ENCODE peak calls at places on chromosomes 11 and 22, in five cellular contexts. Z is Peyer's patch, Y is spleen, X is heart left ventricle, P is tibial nerve. S is an unnamed sample.

GRCh38 chr22:18076060-18076497 is 1.7 kb upstream of the PEX26 start:
- DNase-seq in P (no peak), Y (no peak), Z (peak; percentile 71), X (peak; percentile 69), S (peak; percentile 75)

GRCh38 chr22:48106715-48107259 is 1344.3 kb downstream of the TBC1D22A start:
- DNase-seq in Z (no peak), X (no peak), Y (no peak), P (no peak), S (no peak)

GRCh38 chr11:112004389-112004788 is 20.8 kb upstream of the DLAT start:
- DNase-seq in P (no peak), X (no peak), Z (peak; percentile 52), Y (no peak), S (no peak)

GRCh38 chr11:122743949-122744876 is 88.7 kb downstream of the UBASH3B start:
- DNase-seq in Y (peak; percentile 88), Z (peak; percentile 92), X (no peak), P (peak; percentile 18), S (peak; percentile 44)

GRCh38 chr11:61201476-61201875 is 1.8 kb upstream of the PGA3 start:
- DNase-seq in X (no peak), Z (no peak), Y (no peak), P (no peak), S (no peak)

GRCh38 chr22:40452730-40453487 is 82.5 kb downstream of the SGSM3 start:
- DNase-seq in Y (no peak), X (no peak), P (no peak), Z (no peak), S (no peak)

GRCh38 chr11:77086521-77087472 is 15.8 kb upstream of the OMP start:
- DNase-seq in Y (peak; percentile 70), P (no peak), X (peak; percentile 27), Z (peak; percentile 87), S (peak; percentile 91)

GRCh38 chr11:13578514-13579140 is 82.8 kb upstream of the PTH start:
- DNase-seq in X (no peak), Y (no peak), Z (no peak), P (no peak), S (no peak)

GRCh38 chr11:7186190-7186589 is 65.5 kb upstream of the SYT9 start:
- DNase-seq in Z (no peak), Y (no peak), X (no peak), P (no peak), S (no peak)

GRCh38 chr11:2166091-2166851 is 5.3 kb upstream of the INS start:
- DNase-seq in P (no peak), Y (no peak), Z (no peak), X (no peak), S (peak; percentile 42)

GRCh38 chr11:121514401-121514981 is 61.7 kb upstream of the SORL1-AS1 start:
- DNase-seq in Y (no peak), Z (no peak), P (no peak), X (no peak), S (no peak)

GRCh38 chr11:102345923-102346322 is 1.1 kb upstream of the BIRC2 start:
- DNase-seq in Y (no peak), X (no peak), P (no peak), Z (no peak), S (no peak)

GRCh38 chr11:57214494-57214893 is 22.6 kb downstream of the APLNR start:
- DNase-seq in P (no peak), X (no peak), Y (no peak), Z (no peak), S (no peak)

GRCh38 chr22:37485714-37486223 is 415 bp downstream of the MFNG start:
- DNase-seq in Y (peak; percentile 84), Z (peak; percentile 51), X (no peak), P (no peak), S (no peak)

GRCh38 chr11:71079795-71080194 is 172.6 kb downstream of the SHANK2 start:
- DNase-seq in Y (no peak), P (no peak), Z (no peak), X (no peak), S (no peak)

GRCh38 chr11:71082454-71082853 is 169.9 kb downstream of the SHANK2 start:
- DNase-seq in Y (no peak), Z (no peak), X (no peak), P (no peak), S (no peak)

GRCh38 chr11:71078482-71078881 is 173.9 kb downstream of the SHANK2 start:
- DNase-seq in P (no peak), Y (no peak), Z (no peak), X (no peak), S (peak; percentile 32)

GRCh38 chr11:71081704-71082230 is 170.6 kb downstream of the SHANK2 start:
- DNase-seq in Z (no peak), Y (no peak), X (no peak), P (no peak), S (no peak)

DNA sequence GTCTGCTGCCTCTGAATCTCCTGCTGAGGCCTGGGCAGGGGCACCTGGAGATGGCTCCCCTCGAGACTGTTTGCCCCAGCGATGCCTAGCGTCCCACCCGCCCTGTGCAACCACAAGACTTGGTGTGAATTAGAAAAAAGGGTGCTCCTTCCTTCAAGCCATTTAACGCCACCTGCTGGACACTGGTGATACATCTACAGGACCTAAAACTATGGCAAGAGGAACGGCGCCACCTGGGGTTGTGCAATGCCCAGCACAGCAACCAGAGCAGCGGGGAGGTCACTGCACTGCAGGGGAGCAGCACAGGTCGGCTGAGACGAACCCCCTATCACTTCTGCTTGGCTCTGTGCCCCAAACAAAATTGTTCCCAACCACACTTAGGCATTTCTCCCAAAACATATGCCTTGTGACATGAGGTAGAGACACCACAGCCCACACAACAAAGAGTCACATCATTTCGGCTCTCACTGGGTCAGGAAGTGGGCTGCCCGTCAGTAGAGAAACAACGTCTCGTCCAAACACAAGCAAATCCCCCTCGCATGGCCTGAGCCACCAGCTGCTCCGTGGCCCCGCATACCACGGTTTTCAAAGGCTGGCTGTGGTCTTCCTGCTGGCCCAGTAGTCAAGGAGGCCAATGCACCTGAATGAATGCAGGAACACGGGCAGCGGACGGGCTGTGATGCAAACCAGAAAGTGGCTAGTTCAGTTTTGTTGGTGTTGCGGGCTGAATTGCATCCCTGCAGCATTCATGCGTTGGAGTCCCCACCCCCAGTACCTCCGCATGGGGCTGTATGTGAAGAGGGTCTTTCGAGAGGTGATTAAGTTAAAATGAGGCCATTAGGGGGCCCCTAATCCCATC is 171.9 kb downstream of the SHANK2 start:
- DNase-seq in Y (no peak), Z (peak; percentile 70), P (peak; percentile 61), X (peak; percentile 59), S (peak; percentile 81)
- H3K9me3 ChIP-seq in Y (no peaks in the 10 kb centered on the region), Z (no peaks in the 10 kb centered on the region), P (no peaks in the 10 kb centered on the region), X (no peaks in the 10 kb centered on the region), S (no peaks in the 10 kb centered on the region)

DNA sequence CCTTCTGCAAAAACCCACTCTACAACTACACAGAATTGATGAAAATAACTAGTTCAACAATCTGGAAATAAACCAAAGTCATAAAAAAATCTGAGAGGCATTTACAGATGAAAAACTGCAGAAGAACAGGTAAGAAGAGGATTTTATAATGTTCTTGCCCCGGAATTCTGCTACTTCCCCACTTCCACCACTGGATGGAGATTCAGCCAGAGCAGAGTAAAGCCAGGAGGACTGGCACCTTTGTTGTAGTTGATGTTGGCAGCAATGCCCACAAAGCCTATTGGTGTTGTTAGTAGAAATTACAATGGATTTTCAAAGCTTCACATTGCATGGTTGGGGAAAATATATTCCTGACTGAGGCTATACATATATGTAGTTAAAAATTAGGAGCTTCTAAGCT is 640.2 kb downstream of the LRRC4C start:
- DNase-seq in P (no peak), X (no peak), Z (no peak), Y (no peak), S (no peak)
- TF ChIP-seq CTCF in P (no peak), X (no peak), Z (no peak), Y (no peak), S (no peak)

GRCh38 chr11:44305149-44305642 is 4.7 kb downstream of the ALX4 start:
- DNase-seq in Y (no peak), P (no peak), Z (no peak), X (no peak), S (no peak)

GRCh38 chr11:44308256-44308922 is 1.6 kb downstream of the ALX4 start:
- DNase-seq in X (no peak), Z (no peak), Y (no peak), P (no peak), S (no peak)

GRCh38 chr11:44307340-44308099 is 2.4 kb downstream of the ALX4 start:
- DNase-seq in Z (no peak), Y (no peak), X (no peak), P (no peak), S (no peak)

GRCh38 chr11:44305643-44306468 is 4.1 kb downstream of the ALX4 start:
- DNase-seq in Z (peak; percentile 54), Y (peak; percentile 82), P (no peak), X (no peak), S (peak; percentile 27)

DNA sequence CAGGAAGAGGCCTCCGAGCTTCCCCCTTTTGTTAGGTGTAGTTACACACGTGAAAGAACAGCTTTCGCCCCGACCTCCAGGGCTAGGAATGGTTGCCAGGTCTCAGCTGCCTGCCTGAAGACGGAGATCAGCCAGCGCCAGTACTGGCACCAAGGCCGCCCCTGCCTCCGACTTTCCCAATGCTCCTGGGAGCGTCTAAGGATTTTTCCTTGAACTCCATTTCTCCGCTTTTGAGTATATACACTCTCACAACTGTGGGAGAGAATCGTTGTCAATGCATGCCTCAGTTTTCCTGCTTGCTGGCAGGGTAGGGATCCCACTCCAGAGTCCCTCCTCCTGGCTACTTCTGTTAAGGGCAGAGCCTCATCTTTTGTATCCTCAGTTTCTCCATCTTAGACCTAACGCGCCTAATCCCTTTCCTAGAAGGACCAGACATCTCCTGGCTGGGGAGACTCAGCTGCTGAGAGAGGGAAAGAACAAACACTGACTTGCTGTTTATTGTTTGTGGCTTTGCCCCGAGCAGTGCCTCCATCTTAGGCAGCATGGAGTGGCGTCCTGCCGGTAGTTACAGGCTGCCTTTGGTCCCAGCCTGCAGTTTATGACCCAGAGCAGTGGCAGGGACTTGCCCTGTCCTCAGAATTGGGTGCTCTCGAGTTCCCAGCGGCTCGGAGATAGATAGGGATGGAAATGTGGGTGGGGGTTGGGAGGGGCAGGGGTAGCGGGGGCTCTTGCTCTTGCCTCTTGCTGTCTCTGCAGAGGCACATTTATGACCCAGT is 3.3 kb downstream of the ALX4 start:
- DNase-seq in P (no peak), Y (no peak), X (no peak), Z (no peak), S (no peak)
- H3K4me3 ChIP-seq in P (no peak overlapping the region), Y (peak overlapping the region; percentile 67), X (no peak overlapping the region), Z (peak overlapping the region; percentile 56), S (no peak overlapping the region)

GRCh38 chr11:17558025-17558780 is 11.1 kb downstream of the OTOG start:
- DNase-seq in Y (no peak), Z (peak; percentile 21), P (no peak), X (no peak), S (no peak)
- H3K9me3 ChIP-seq in Y (no peaks in the 10 kb centered on the region), Z (no peaks in the 10 kb centered on the region), P (no peaks in the 10 kb centered on the region), X (no peaks in the 10 kb centered on the region), S (no peaks in the 10 kb centered on the region)

DNA sequence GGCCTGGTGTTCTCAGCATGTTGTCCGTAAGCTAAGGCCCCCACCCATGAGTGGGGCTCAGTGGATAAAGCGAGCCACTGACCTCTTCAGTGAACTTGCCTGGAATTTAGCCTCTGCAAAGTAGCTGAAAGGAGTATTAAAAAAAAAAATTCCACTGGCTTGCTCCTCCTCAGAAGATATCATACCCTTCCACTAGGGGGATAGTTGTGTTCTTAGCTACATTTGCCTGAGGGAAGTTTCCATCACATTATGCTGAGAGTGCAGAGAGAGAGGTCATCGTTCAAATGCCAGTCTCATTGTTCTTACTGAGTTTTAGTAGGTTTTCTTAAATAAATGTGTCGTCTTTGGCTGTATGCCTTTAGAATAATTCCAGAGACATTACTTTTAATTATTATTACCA is 879.7 kb downstream of the JRKL start:
- DNase-seq in X (no peak), Y (no peak), Z (no peak), P (no peak), S (no peak)
- TF ChIP-seq CTCF in X (no peak), Y (no peak), Z (no peak), P (no peak), S (no peak)

GRCh38 chr11:117876049-117876340 is 463 bp downstream of the FXYD6 start:
- DNase-seq in Y (no peak), Z (no peak), P (no peak), X (no peak), S (no peak)
- H3K4me3 ChIP-seq in Y (peak overlapping the region; percentile 51), Z (peak overlapping the region; percentile 44), P (peak overlapping the region; percentile 62), X (peak overlapping the region; percentile 76), S (peak overlapping the region; percentile 39)

S was measured in colonic mucosa.